ENCODE peak calls at places on chromosomes 13 and 19, in five cellular contexts. One of them, this sample, is unnamed.

GRCh38 chr19:34480971-34481821 is at the start of gene WTIP:
- DNase-seq in pancreas: peak
- DNase-seq in RWPE1: peak
- DNase-seq in psoas muscle: peak
- DNase-seq in left ventricle myocardium inferior: peak
- DNase-seq in this sample: no peak

GRCh38 chr13:40402931-40403412 is 263.5 kb downstream of the FOXO1 start:
- DNase-seq in psoas muscle: no peak
- DNase-seq in pancreas: no peak
- DNase-seq in RWPE1: peak
- DNase-seq in left ventricle myocardium inferior: no peak
- DNase-seq in this sample: no peak

GRCh38 chr19:45161715-45162463 is 1.1 kb upstream of the NKPD1 start:
- DNase-seq in RWPE1: no peak
- DNase-seq in left ventricle myocardium inferior: no peak
- DNase-seq in pancreas: peak
- DNase-seq in psoas muscle: peak
- DNase-seq in this sample: no peak

GRCh38 chr13:110230661-110231347 is 76.2 kb downstream of the COL4A1 start:
- DNase-seq in pancreas: no peak
- DNase-seq in psoas muscle: no peak
- DNase-seq in RWPE1: no peak
- DNase-seq in left ventricle myocardium inferior: no peak
- DNase-seq in this sample: no peak

GRCh38 chr13:99062593-99062992 is 84.7 kb upstream of the DOCK9 start:
- DNase-seq in psoas muscle: peak
- DNase-seq in left ventricle myocardium inferior: peak
- DNase-seq in pancreas: no peak
- DNase-seq in RWPE1: peak
- DNase-seq in this sample: no peak

GRCh38 chr19:6718111-6718740 is 2.2 kb downstream of the C3 start:
- DNase-seq in psoas muscle: no peak
- DNase-seq in RWPE1: no peak
- DNase-seq in pancreas: no peak
- DNase-seq in left ventricle myocardium inferior: no peak
- DNase-seq in this sample: no peak

GRCh38 chr19:48292798-48293197 is 22.9 kb downstream of the ZNF114 start:
- DNase-seq in left ventricle myocardium inferior: no peak
- DNase-seq in RWPE1: peak
- DNase-seq in psoas muscle: peak
- DNase-seq in pancreas: no peak
- DNase-seq in this sample: no peak

GRCh38 chr19:40322271-40322610 is 26.0 kb downstream of the C19orf47 start:
- DNase-seq in left ventricle myocardium inferior: no peak
- DNase-seq in pancreas: no peak
- DNase-seq in psoas muscle: no peak
- DNase-seq in RWPE1: no peak
- DNase-seq in this sample: no peak

GRCh38 chr13:53788286-53788685 is 759.7 kb downstream of the OLFM4 start:
- DNase-seq in pancreas: no peak
- DNase-seq in psoas muscle: no peak
- DNase-seq in RWPE1: no peak
- DNase-seq in left ventricle myocardium inferior: no peak
- DNase-seq in this sample: no peak

GRCh38 chr19:32555786-32556185 is 25.2 kb upstream of the PDCD5 start:
- DNase-seq in left ventricle myocardium inferior: no peak
- DNase-seq in RWPE1: no peak
- DNase-seq in pancreas: no peak
- DNase-seq in psoas muscle: no peak
- DNase-seq in this sample: no peak

GRCh38 chr13:113835461-113836274 is 28.2 kb downstream of the GAS6 start:
- DNase-seq in left ventricle myocardium inferior: peak
- DNase-seq in pancreas: peak
- DNase-seq in RWPE1: no peak
- DNase-seq in psoas muscle: peak
- DNase-seq in this sample: no peak

GRCh38 chr13:72205773-72206172 is 338.8 kb upstream of the DACH1 start:
- DNase-seq in RWPE1: no peak
- DNase-seq in psoas muscle: no peak
- DNase-seq in left ventricle myocardium inferior: no peak
- DNase-seq in pancreas: no peak
- DNase-seq in this sample: no peak

GRCh38 chr13:98846521-98846920 is 94.0 kb upstream of the SLC15A1 start:
- DNase-seq in RWPE1: no peak
- DNase-seq in psoas muscle: no peak
- DNase-seq in pancreas: no peak
- DNase-seq in left ventricle myocardium inferior: no peak
- DNase-seq in this sample: no peak

GRCh38 chr19:31152906-31153305 is 196.3 kb downstream of the TSHZ3 start:
- DNase-seq in psoas muscle: no peak
- DNase-seq in RWPE1: no peak
- DNase-seq in left ventricle myocardium inferior: no peak
- DNase-seq in pancreas: no peak
- DNase-seq in this sample: no peak

GRCh38 chr19:8697671-8698432 is 743 bp downstream of the ACTL9 start:
- DNase-seq in RWPE1: no peak
- DNase-seq in pancreas: no peak
- DNase-seq in left ventricle myocardium inferior: no peak
- DNase-seq in psoas muscle: no peak
- DNase-seq in this sample: no peak

GRCh38 chr13:114132419-114133121 is at the start of gene RASA3:
- DNase-seq in left ventricle myocardium inferior: peak
- DNase-seq in psoas muscle: peak
- DNase-seq in RWPE1: peak
- DNase-seq in pancreas: peak
- DNase-seq in this sample: peak

GRCh38 chr13:100108913-100109507 is 20.1 kb downstream of the PCCA start:
- DNase-seq in left ventricle myocardium inferior: no peak
- DNase-seq in pancreas: no peak
- DNase-seq in psoas muscle: no peak
- DNase-seq in RWPE1: no peak
- DNase-seq in this sample: no peak

GRCh38 chr13:93180376-93180966 is 46.1 kb upstream of the GPC6 start:
- DNase-seq in pancreas: no peak
- DNase-seq in left ventricle myocardium inferior: no peak
- DNase-seq in psoas muscle: no peak
- DNase-seq in RWPE1: no peak
- DNase-seq in this sample: no peak

GRCh38 chr13:43061496-43062280 is 38.3 kb downstream of the DNAJC15 start:
- DNase-seq in left ventricle myocardium inferior: no peak
- DNase-seq in RWPE1: no peak
- DNase-seq in psoas muscle: no peak
- DNase-seq in pancreas: no peak
- DNase-seq in this sample: no peak

GRCh38 chr19:53978975-53979801 is 12.2 kb upstream of the CACNG6 start:
- DNase-seq in pancreas: no peak
- DNase-seq in psoas muscle: no peak
- DNase-seq in RWPE1: no peak
- DNase-seq in left ventricle myocardium inferior: no peak
- DNase-seq in this sample: no peak

GRCh38 chr19:1237027-1237659 is 662 bp downstream of the CBARP start:
- DNase-seq in RWPE1: no peak
- DNase-seq in left ventricle myocardium inferior: no peak
- DNase-seq in psoas muscle: no peak
- DNase-seq in pancreas: no peak
- DNase-seq in this sample: no peak

GRCh38 chr13:20939662-20940061 is 37.1 kb upstream of the XPO4 start:
- DNase-seq in psoas muscle: peak
- DNase-seq in pancreas: no peak
- DNase-seq in RWPE1: no peak
- DNase-seq in left ventricle myocardium inferior: peak
- DNase-seq in this sample: no peak

GRCh38 chr19:53504903-53505302 is 33.0 kb upstream of the ZNF331 start:
- DNase-seq in pancreas: no peak
- DNase-seq in left ventricle myocardium inferior: no peak
- DNase-seq in RWPE1: no peak
- DNase-seq in psoas muscle: no peak
- DNase-seq in this sample: no peak

GRCh38 chr13:21458457-21458815 is 667 bp downstream of the ZDHHC20 start:
- DNase-seq in RWPE1: peak
- DNase-seq in left ventricle myocardium inferior: peak
- DNase-seq in pancreas: peak
- DNase-seq in psoas muscle: peak
- DNase-seq in this sample: peak

GRCh38 chr13:101475536-101475935 is 23.1 kb downstream of the ITGBL1 start:
- DNase-seq in RWPE1: no peak
- DNase-seq in pancreas: no peak
- DNase-seq in left ventricle myocardium inferior: no peak
- DNase-seq in psoas muscle: no peak
- DNase-seq in this sample: no peak

GRCh38 chr13:113837554-113838355 is 26.1 kb downstream of the GAS6 start:
- DNase-seq in psoas muscle: peak
- DNase-seq in left ventricle myocardium inferior: peak
- DNase-seq in RWPE1: peak
- DNase-seq in pancreas: peak
- DNase-seq in this sample: no peak

GRCh38 chr19:35774274-35775045 is 904 bp upstream of the ARHGAP33 start:
- DNase-seq in left ventricle myocardium inferior: no peak
- DNase-seq in pancreas: no peak
- DNase-seq in psoas muscle: no peak
- DNase-seq in RWPE1: no peak
- DNase-seq in this sample: no peak

GRCh38 chr13:43405457-43405856 is 381.3 kb downstream of the ENOX1 start:
- DNase-seq in pancreas: no peak
- DNase-seq in psoas muscle: no peak
- DNase-seq in RWPE1: peak
- DNase-seq in left ventricle myocardium inferior: no peak
- DNase-seq in this sample: no peak

GRCh38 chr13:66036024-66036614 is 1194.0 kb downstream of the PCDH9 start:
- DNase-seq in pancreas: no peak
- DNase-seq in left ventricle myocardium inferior: no peak
- DNase-seq in psoas muscle: no peak
- DNase-seq in RWPE1: no peak
- DNase-seq in this sample: no peak

GRCh38 chr13:24215732-24216131 is 55.2 kb downstream of the SPATA13 start:
- DNase-seq in left ventricle myocardium inferior: peak
- DNase-seq in RWPE1: no peak
- DNase-seq in psoas muscle: no peak
- DNase-seq in pancreas: peak
- DNase-seq in this sample: no peak

GRCh38 chr19:6023085-6023682 is 45.2 kb upstream of the RANBP3 start:
- DNase-seq in psoas muscle: no peak
- DNase-seq in pancreas: no peak
- DNase-seq in left ventricle myocardium inferior: no peak
- DNase-seq in RWPE1: peak
- DNase-seq in this sample: no peak

GRCh38 chr13:100765021-100765420 is 90.4 kb upstream of the TMTC4 start:
- DNase-seq in psoas muscle: no peak
- DNase-seq in left ventricle myocardium inferior: no peak
- DNase-seq in RWPE1: no peak
- DNase-seq in pancreas: no peak
- DNase-seq in this sample: no peak

GRCh38 chr19:36140289-36141038 is 598 bp downstream of the CAPNS1 start:
- DNase-seq in psoas muscle: peak
- DNase-seq in RWPE1: peak
- DNase-seq in pancreas: peak
- DNase-seq in left ventricle myocardium inferior: peak
- DNase-seq in this sample: peak

DNA sequence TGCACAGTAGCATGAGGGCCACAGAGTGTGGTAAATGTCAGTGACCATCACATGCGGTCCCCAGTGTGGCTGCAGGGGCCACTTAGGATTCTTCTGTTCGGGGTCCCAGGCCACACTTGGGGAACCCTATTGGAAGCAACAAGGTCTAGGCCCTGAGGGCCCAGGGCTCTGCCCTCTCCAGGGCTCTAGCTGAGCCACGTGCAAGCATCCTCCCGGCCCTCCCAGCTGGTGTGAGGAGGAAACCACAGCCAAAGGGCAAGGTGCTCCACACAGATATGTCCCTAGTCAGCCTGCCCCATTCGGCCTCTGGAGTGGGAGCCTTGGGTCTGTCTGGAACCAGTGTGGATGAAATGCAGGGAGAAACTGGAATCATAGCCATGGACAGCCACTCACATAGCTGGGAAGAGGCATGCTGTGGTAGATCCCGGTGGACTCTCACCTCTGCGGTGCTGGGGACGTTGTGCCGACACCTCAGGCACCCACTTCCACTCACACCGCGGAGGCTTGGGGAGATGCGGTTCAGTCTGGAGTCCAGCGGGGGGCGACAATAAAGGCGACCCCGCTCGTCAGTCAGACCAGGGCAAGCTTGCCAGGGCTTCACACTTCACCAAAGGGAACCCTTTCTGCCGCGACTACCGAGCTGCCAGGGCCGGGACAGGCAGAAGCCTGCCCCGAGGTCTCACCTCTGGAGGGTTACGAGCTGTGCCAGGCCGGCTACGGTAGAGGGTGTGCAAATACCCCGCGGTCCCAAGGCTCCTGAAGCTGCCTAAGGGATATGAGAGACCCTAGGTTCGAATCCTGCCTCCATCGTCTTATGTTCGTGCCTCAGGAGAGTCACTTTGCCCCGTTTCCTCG is 4.3 kb upstream of the ZNF497 start:
- DNase-seq in RWPE1: no peak
- DNase-seq in left ventricle myocardium inferior: no peak
- DNase-seq in psoas muscle: no peak
- DNase-seq in pancreas: no peak
- DNase-seq in this sample: no peak
- TF ChIP-seq CTCF in RWPE1: no peak
- TF ChIP-seq CTCF in left ventricle myocardium inferior: no peak
- TF ChIP-seq CTCF in psoas muscle: no peak
- TF ChIP-seq CTCF in pancreas: no peak
- TF ChIP-seq CTCF in this sample: no peak

DNA sequence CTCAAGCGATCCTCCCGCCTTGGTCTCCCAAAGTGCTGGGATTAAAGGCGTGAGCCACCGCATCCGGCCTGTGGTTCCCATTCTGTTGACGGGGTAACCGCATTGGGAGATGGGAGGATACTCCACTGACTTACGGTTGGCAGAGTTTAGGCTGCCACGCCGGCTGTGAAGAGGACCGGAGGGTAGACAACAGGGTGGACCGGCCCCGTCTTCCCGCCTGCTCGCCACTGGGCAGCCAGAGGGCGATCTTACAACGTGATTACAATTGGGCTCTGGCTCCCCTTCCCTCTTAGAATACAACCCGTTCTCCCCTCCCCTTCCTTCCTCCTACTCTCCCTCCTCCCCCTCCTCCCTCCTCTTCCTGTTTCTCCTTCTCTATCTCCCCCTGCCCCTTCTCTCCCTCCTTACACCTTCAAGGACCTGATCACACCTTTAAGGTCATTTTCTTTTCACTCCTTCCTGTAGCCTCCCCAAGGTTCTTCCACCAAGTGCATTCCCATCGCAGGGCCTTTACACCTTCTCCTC is 957 bp upstream of the CCDC194 start:
- DNase-seq in psoas muscle: peak
- DNase-seq in RWPE1: peak
- DNase-seq in left ventricle myocardium inferior: peak
- DNase-seq in pancreas: no peak
- DNase-seq in this sample: peak
- TF ChIP-seq CTCF in psoas muscle: peak
- TF ChIP-seq CTCF in RWPE1: peak
- TF ChIP-seq CTCF in left ventricle myocardium inferior: peak
- TF ChIP-seq CTCF in pancreas: no peak
- TF ChIP-seq CTCF in this sample: peak

GRCh38 chr13:27869436-27870090 is 50.2 kb upstream of the PDX1 start:
- DNase-seq in left ventricle myocardium inferior: no peak
- DNase-seq in pancreas: no peak
- DNase-seq in psoas muscle: no peak
- DNase-seq in RWPE1: no peak
- DNase-seq in this sample: no peak
- TF ChIP-seq CTCF in left ventricle myocardium inferior: no peak
- TF ChIP-seq CTCF in pancreas: no peak
- TF ChIP-seq CTCF in psoas muscle: no peak
- TF ChIP-seq CTCF in RWPE1: peak
- TF ChIP-seq CTCF in this sample: no peak

GRCh38 chr19:16260794-16261161 is 63.1 kb downstream of the AP1M1 start:
- DNase-seq in pancreas: no peak
- DNase-seq in RWPE1: no peak
- DNase-seq in left ventricle myocardium inferior: no peak
- DNase-seq in psoas muscle: no peak
- DNase-seq in this sample: no peak
- TF ChIP-seq CTCF in pancreas: no peak
- TF ChIP-seq CTCF in RWPE1: no peak
- TF ChIP-seq CTCF in left ventricle myocardium inferior: no peak
- TF ChIP-seq CTCF in psoas muscle: no peak
- TF ChIP-seq CTCF in this sample: no peak

This sample was measured in GM13976.